ENCODE peak calls at places on chromosomes 11 and 22, in nine cellular contexts. N is activated CD4-positive, alpha-beta T cell treated with anti-CD3 and anti-CD28 coated beads, Interleukin-2, amount 50 U/mL, for 48 hours; J is HTR-8/SVneo; U is NCI-H774; Q is NCI-H2081; L is PC-3; R is iris pigment epithelial cell; S is GM06990; F is fibroblast of villous mesenchyme. Y is an unnamed sample.

GRCh38 chr11:34146866-34147265 is 41.4 kb downstream of the NAT10 start:
- DNase-seq in N (no peak), J (no peak), U (no peak), Q (no peak), L (no peak), R (no peak), S (no peak), F (no peak), Y (no peak)

GRCh38 chr11:71406681-71407080 is 41.5 kb downstream of the DHCR7 start:
- DNase-seq in N (no peak), J (no peak), U (no peak), Q (no peak), L (no peak), R (no peak), S (no peak), F (no peak), Y (no peak)

GRCh38 chr11:15735711-15736110 is 620.6 kb downstream of the SOX6 start:
- DNase-seq in N (no peak), J (no peak), U (no peak), Q (no peak), L (no peak), R (no peak), S (no peak), F (no peak), Y (no peak)

GRCh38 chr11:78753297-78753696 is 178.6 kb upstream of the NARS2 start:
- DNase-seq in N (no peak), J (no peak), U (no peak), Q (no peak), L (no peak), R (no peak), S (no peak), F (no peak), Y (no peak)

GRCh38 chr11:117621226-117621625 is 175.8 kb downstream of the DSCAML1 start:
- DNase-seq in N (peak; percentile 33), J (no peak), U (no peak), Q (peak; percentile 20), L (peak; percentile 56), R (peak; percentile 30), S (no peak), F (peak; percentile 1), Y (no peak)

GRCh38 chr22:44697423-44698179 is 4.4 kb upstream of the PRR5 start:
- DNase-seq in N (peak; percentile 91), J (peak; percentile 79), U (no peak), Q (peak; percentile 32), L (peak; percentile 73), R (peak; percentile 54), S (peak; percentile 75), F (peak; percentile 78), Y (peak; percentile 26)

GRCh38 chr11:93198221-93198650 is 445 bp upstream of the SLC36A4 start:
- DNase-seq in N (no peak), J (no peak), U (no peak), Q (peak; percentile 16), L (peak; percentile 55), R (peak; percentile 55), S (no peak), F (no peak), Y (no peak)

GRCh38 chr11:2897048-2897447 is 11.5 kb upstream of the CDKN1C start:
- DNase-seq in N (no peak), J (no peak), U (no peak), Q (no peak), L (no peak), R (no peak), S (no peak), F (no peak), Y (no peak)

GRCh38 chr22:24392218-24392931 is 35.0 kb upstream of the ADORA2A start:
- DNase-seq in N (no peak), J (no peak), U (no peak), Q (no peak), L (no peak), R (no peak), S (no peak), F (peak; percentile 35), Y (no peak)

GRCh38 chr11:123371506-123372297 is 58.4 kb upstream of the GRAMD1B start:
- DNase-seq in N (no peak), J (no peak), U (no peak), Q (peak; percentile 55), L (no peak), R (no peak), S (no peak), F (no peak), Y (no peak)

GRCh38 chr11:44854146-44854545 is 96.5 kb downstream of the TP53I11 start:
- DNase-seq in N (no peak), J (no peak), U (no peak), Q (no peak), L (peak; percentile 25), R (no peak), S (no peak), F (no peak), Y (no peak)

GRCh38 chr11:3807856-3808845 is at the start of gene PGAP2:
- DNase-seq in N (peak; percentile 75), J (peak; percentile 72), U (peak; percentile 64), Q (peak; percentile 67), L (peak; percentile 73), R (peak; percentile 53), S (peak; percentile 75), F (peak; percentile 48), Y (peak; percentile 58)

GRCh38 chr11:78957481-78958245 is 383.0 kb upstream of the NARS2 start:
- DNase-seq in N (no peak), J (no peak), U (no peak), Q (no peak), L (peak; percentile 85), R (peak; percentile 8), S (no peak), F (peak; percentile 79), Y (no peak)

GRCh38 chr11:121466063-121466794 is 13.5 kb upstream of the SORL1-AS1 start:
- DNase-seq in N (peak; percentile 75), J (peak; percentile 95), U (peak; percentile 66), Q (peak; percentile 66), L (peak; percentile 99), R (peak; percentile 85), S (peak; percentile 52), F (peak; percentile 92), Y (no peak)

GRCh38 chr11:116353517-116353916 is 419.3 kb downstream of the BUD13 start:
- DNase-seq in N (no peak), J (no peak), U (peak; percentile 13), Q (peak; percentile 66), L (no peak), R (no peak), S (no peak), F (no peak), Y (no peak)

GRCh38 chr11:4936745-4937144 is 10.7 kb downstream of the OR51A4 start:
- DNase-seq in N (no peak), J (no peak), U (no peak), Q (no peak), L (no peak), R (no peak), S (no peak), F (no peak), Y (no peak)

GRCh38 chr11:18012314-18012905 is 437 bp downstream of the SERGEF start:
- DNase-seq in N (peak; percentile 21), J (peak; percentile 24), U (no peak), Q (peak; percentile 43), L (peak; percentile 30), R (peak; percentile 30), S (peak; percentile 56), F (peak; percentile 18), Y (peak; percentile 30)

GRCh38 chr11:110874651-110875050 is 162.4 kb upstream of the ARHGAP20 start:
- DNase-seq in N (no peak), J (no peak), U (no peak), Q (no peak), L (no peak), R (no peak), S (no peak), F (no peak), Y (no peak)

GRCh38 chr22:44883011-44883421 is 126.8 kb downstream of the PHF21B start:
- DNase-seq in N (no peak), J (no peak), U (no peak), Q (no peak), L (no peak), R (no peak), S (no peak), F (no peak), Y (no peak)

GRCh38 chr11:41449483-41450050 is 9.9 kb downstream of the LRRC4C start:
- DNase-seq in N (no peak), J (no peak), U (no peak), Q (no peak), L (no peak), R (no peak), S (no peak), F (no peak), Y (no peak)

GRCh38 chr22:36902143-36902911 is 11.1 kb upstream of the CSF2RB start:
- DNase-seq in N (no peak), J (no peak), U (no peak), Q (no peak), L (no peak), R (no peak), S (no peak), F (no peak), Y (no peak)

GRCh38 chr22:38569181-38569971 is 607 bp downstream of the DMC1 start:
- DNase-seq in N (no peak), J (no peak), U (peak; percentile 0), Q (no peak), L (no peak), R (no peak), S (no peak), F (no peak), Y (peak; percentile 3)

GRCh38 chr11:14611939-14612338 is 31.7 kb upstream of the PDE3B start:
- DNase-seq in N (no peak), J (no peak), U (no peak), Q (no peak), L (no peak), R (no peak), S (no peak), F (no peak), Y (no peak)

GRCh38 chr11:112277937-112278336 is 17.3 kb upstream of the PLET1 start:
- DNase-seq in N (no peak), J (peak; percentile 63), U (no peak), Q (no peak), L (no peak), R (peak; percentile 46), S (no peak), F (no peak), Y (no peak)

GRCh38 chr11:12241401-12241800 is 131.0 kb downstream of the MICAL2 start:
- DNase-seq in N (no peak), J (no peak), U (peak; percentile 56), Q (peak; percentile 81), L (no peak), R (no peak), S (no peak), F (no peak), Y (no peak)

GRCh38 chr11:6351782-6352181 is 31.5 kb upstream of the CAVIN3 start:
- DNase-seq in N (peak; percentile 56), J (no peak), U (no peak), Q (no peak), L (no peak), R (no peak), S (no peak), F (no peak), Y (no peak)

GRCh38 chr22:21000987-21001600 is 824 bp downstream of the THAP7 start:
- DNase-seq in N (no peak), J (no peak), U (no peak), Q (no peak), L (no peak), R (no peak), S (no peak), F (no peak), Y (no peak)